ENCODE peak calls at places on chromosomes 6 and 20, in five cellular contexts. H is GM23248, G is HCT116, D is MM.1S, K is neural progenitor cell. J is an unnamed sample.

GRCh38 chr6:106805771-106806170 is 168.8 kb downstream of the CD24 start:
- DNase-seq in H (no peak), G (no peak), D (no peak), K (no peak), J (no peak)

GRCh38 chr6:158060447-158061360 is 79.0 kb downstream of the SYNJ2 start:
- DNase-seq in H (peak; percentile 97), G (no peak), D (no peak), K (no peak), J (peak; percentile 93)

GRCh38 chr6:158372570-158372969 is 60.3 kb downstream of the TULP4 start:
- DNase-seq in H (no peak), G (no peak), D (no peak), K (no peak), J (no peak)

GRCh38 chr6:13877116-13877515 is 47.6 kb upstream of the RNF182 start:
- DNase-seq in H (peak; percentile 70), G (no peak), D (no peak), K (no peak), J (no peak)

GRCh38 chr6:112649853-112650252 is 302.7 kb downstream of the RFPL4B start:
- DNase-seq in H (no peak), G (no peak), D (peak; percentile 23), K (no peak), J (no peak)

GRCh38 chr20:43438578-43439316 is 18.9 kb upstream of the SRSF6 start:
- DNase-seq in H (no peak), G (no peak), D (no peak), K (no peak), J (no peak)

GRCh38 chr6:27161946-27162603 is 85.4 kb upstream of the PRSS16 start:
- DNase-seq in H (peak; percentile 66), G (peak; percentile 62), D (peak; percentile 45), K (peak; percentile 53), J (peak; percentile 88)

GRCh38 chr6:25993038-25993684 is 30.6 kb downstream of the TRIM38 start:
- DNase-seq in H (no peak), G (no peak), D (no peak), K (no peak), J (no peak)

GRCh38 chr6:5398530-5398929 is 137.2 kb downstream of the FARS2 start:
- DNase-seq in H (peak; percentile 63), G (peak; percentile 43), D (peak; percentile 28), K (peak; percentile 47), J (peak; percentile 81)

GRCh38 chr20:32537657-32538525 is 47.2 kb downstream of the NOL4L start:
- DNase-seq in H (no peak), G (no peak), D (no peak), K (no peak), J (no peak)

GRCh38 chr20:46088409-46089075 is 1.2 kb downstream of the NCOA5 start:
- DNase-seq in H (peak; percentile 59), G (no peak), D (peak; percentile 45), K (peak; percentile 26), J (peak; percentile 68)

GRCh38 chr6:30556714-30556963 is 350 bp upstream of the GNL1 start:
- DNase-seq in H (no peak), G (peak; percentile 91), D (peak; percentile 96), K (peak; percentile 95), J (no peak)

GRCh38 chr6:97240222-97240621 is 42.8 kb downstream of the MMS22L start:
- DNase-seq in H (peak; percentile 63), G (no peak), D (no peak), K (no peak), J (peak; percentile 66)

GRCh38 chr6:35296931-35297330 is 687 bp upstream of the DEF6 start:
- DNase-seq in H (no peak), G (no peak), D (no peak), K (no peak), J (no peak)

GRCh38 chr20:51554538-51555165 is 12.1 kb upstream of the NFATC2 start:
- DNase-seq in H (peak; percentile 90), G (no peak), D (no peak), K (no peak), J (peak; percentile 54)

GRCh38 chr6:28515676-28516075 is at the start of gene GPX6:
- DNase-seq in H (no peak), G (no peak), D (no peak), K (no peak), J (no peak)

GRCh38 chr6:121436966-121437756 is 1.7 kb downstream of the GJA1 start:
- DNase-seq in H (peak; percentile 73), G (no peak), D (peak; percentile 23), K (peak; percentile 70), J (peak; percentile 20)

GRCh38 chr20:38115205-38115604 is 49.9 kb downstream of the TGM2 start:
- DNase-seq in H (no peak), G (no peak), D (no peak), K (no peak), J (no peak)

GRCh38 chr20:40307937-40308478 is 381.0 kb downstream of the MAFB start:
- DNase-seq in H (no peak), G (no peak), D (no peak), K (no peak), J (no peak)

GRCh38 chr20:4483481-4483880 is 238.2 kb upstream of the PRND start:
- DNase-seq in H (peak; percentile 79), G (no peak), D (no peak), K (no peak), J (peak; percentile 71)

GRCh38 chr6:131062245-131063027 is 609 bp downstream of the EPB41L2 start:
- DNase-seq in H (peak; percentile 73), G (no peak), D (peak; percentile 7), K (peak; percentile 46), J (no peak)

GRCh38 chr6:33417127-33417902 is 592 bp downstream of the CUTA start:
- DNase-seq in H (peak; percentile 93), G (no peak), D (no peak), K (peak; percentile 72), J (peak; percentile 66)

GRCh38 chr6:106724337-106724736 is 95.0 kb downstream of the QRSL1 start:
- DNase-seq in H (no peak), G (no peak), D (no peak), K (no peak), J (no peak)

GRCh38 chr6:84847349-84848160 is 83.2 kb upstream of the TBX18 start:
- DNase-seq in H (peak; percentile 45), G (no peak), D (no peak), K (no peak), J (peak; percentile 25)

GRCh38 chr6:125095501-125096301 is 57.9 kb upstream of the TPD52L1 start:
- DNase-seq in H (peak; percentile 89), G (no peak), D (no peak), K (no peak), J (no peak)

GRCh38 chr6:145372671-145373123 is 362.6 kb downstream of the EPM2A start:
- DNase-seq in H (peak; percentile 59), G (no peak), D (peak; percentile 81), K (no peak), J (peak; percentile 3)

GRCh38 chr6:20866038-20866437 is 331.8 kb downstream of the CDKAL1 start:
- DNase-seq in H (no peak), G (no peak), D (no peak), K (no peak), J (no peak)

GRCh38 chr6:157537518-157537917 is 156.5 kb downstream of the ZDHHC14 start:
- DNase-seq in H (no peak), G (no peak), D (no peak), K (no peak), J (no peak)

DNA sequence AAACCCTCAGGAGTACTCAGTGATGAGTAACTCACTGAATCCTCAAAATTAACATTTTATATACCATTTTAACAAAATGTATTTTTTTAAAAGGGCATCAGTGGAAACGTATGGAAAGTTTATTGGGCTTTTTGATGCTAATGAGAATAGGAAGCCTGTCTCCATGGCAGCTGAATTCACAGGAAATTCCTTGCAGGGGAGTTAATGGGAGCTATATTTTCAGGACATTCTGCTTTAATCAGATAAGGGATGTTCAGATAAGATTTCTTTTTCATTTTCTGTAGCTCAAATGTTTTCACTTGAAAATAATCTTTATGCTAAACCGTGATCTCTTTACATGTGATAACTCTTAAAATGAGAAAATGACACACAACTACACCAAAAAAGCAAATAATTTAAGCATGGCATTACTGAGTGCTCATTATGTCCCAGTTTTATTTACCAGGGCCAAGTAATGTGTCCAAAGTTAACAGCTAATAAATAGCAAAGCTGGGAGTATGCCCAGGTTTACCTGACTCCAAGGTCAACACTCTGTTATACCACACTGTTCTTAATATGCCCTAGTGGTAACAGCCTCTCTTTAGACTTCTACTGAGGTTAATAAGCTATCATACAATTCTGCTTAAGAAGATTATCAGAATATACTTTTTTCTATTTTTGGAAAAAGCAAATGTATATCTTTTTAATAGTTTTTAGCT is 348.1 kb downstream of the GRIK2 start:
- DNase-seq in H (no peak), G (no peak), D (no peak), K (no peak), J (no peak)
- TF ChIP-seq EZH2phosphoT487 in H (no peak), G (no peak), D (no peak), K (no peak), J (no peak)

DNA sequence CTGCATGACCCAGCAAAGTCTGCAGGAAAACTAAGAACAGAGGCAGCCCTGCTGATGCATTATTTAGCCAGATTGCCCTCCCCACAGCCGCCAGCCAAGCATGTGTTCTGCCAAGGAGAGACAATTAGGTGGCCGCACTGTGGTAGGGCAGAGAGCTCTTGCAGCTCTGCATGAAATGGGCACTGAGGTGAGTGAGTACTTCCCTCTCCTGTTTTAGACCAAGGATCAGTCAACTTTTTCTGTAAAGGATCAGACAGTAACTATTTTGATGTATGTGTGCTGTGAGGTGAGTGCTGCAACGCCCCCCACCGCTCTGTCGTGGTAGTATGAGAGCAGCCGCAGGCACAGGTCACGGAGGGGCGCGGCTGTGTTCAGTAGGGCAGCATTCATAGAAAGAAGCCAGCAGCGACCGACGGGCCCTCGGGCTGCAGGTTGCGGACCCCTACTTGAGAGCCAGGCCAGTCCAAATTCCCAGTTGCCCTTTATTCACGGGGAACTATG is 23.8 kb upstream of the FAM50B start:
- DNase-seq in H (peak; percentile 81), G (no peak), D (no peak), K (peak; percentile 63), J (peak; percentile 70)
- H3K9ac ChIP-seq in H (peak overlapping the region; percentile 78), G (peak overlapping the region; percentile 60), D (no peak overlapping the region), K (no peak overlapping the region), J (peak overlapping the region; percentile 19)

DNA sequence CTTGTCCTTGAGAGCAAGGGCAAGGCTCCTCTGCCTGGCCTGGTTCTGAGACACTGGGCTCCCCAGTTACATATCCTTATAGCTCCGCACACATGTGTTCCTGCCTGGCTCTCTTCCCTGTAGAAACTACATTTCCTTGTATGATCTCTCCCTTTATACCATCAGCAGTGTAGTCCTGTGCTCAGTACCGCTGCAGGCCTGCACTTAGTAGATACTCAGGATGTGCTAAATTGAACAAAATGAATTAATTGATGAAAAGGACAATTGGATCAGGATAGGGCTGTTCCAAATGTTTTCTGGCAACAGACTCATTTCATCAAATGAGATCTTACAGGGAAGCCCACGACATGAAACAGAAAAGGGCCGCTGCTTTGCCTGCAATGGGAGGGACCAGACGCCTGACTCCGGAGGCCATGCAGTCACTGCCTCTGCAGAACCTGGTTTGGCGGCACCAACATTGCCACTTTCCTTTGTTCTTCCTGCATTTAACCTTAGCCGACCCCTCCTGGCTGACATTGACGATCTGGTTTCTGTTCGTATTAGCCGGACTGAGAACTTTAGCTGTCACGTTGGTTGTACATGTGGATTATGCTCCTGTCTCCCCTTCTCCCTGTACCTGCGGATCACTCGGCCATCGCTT is 53.3 kb downstream of the CHMP4B start:
- DNase-seq in H (no peak), G (no peak), D (no peak), K (no peak), J (no peak)
- TF ChIP-seq EZH2phosphoT487 in H (no peak), G (no peak), D (no peak), K (no peak), J (no peak)

DNA sequence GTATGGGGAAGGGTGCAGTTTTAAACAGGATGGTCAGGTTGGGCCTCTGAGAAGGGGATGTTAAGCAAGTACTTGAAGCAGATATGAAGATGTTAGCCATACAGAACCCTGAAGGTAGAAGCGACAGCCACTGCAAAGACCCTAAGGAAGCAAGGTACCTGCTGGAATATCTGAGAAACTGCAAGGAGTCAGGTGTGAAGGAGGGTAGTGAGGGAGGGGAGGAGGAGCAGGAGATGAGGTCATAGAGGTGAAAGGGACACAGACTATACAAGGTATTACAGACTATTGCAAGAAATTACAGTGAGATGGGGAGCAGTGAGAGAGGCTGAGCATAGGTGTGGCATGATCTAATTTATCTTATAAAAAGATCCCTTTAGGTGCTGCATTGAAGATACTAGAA is 22.2 kb upstream of the DEFB112 start:
- DNase-seq in H (no peak), G (no peak), D (no peak), K (no peak), J (no peak)
- H3K9ac ChIP-seq in H (no peak overlapping the region), G (no peak overlapping the region), D (no peak overlapping the region), K (no peak overlapping the region), J (no peak overlapping the region)

J was measured in PC-3.